ENCODE peak calls at places on chromosomes 2 and 18, in five cellular contexts. J is NCI-H524 treated with DMSO at 0.1 percent for 48 hours, H is immature natural killer cell, A is frontal cortex, V is kidney epithelial cell. L is an unnamed sample.

GRCh38 chr2:191209346-191209745 is 35.9 kb upstream of the MYO1B start:
- DNase-seq in J (no peak), V (no peak), A (no peak), H (no peak), L (no peak)

GRCh38 chr2:186780701-186781316 is 68.2 kb downstream of the ZSWIM2 start:
- DNase-seq in J (no peak), V (no peak), A (peak), H (no peak), L (peak)

GRCh38 chr2:71930073-71930681 is 217.5 kb downstream of the CYP26B1 start:
- DNase-seq in J (no peak), H (no peak), V (no peak), A (no peak), L (peak)

GRCh38 chr2:187544371-187545080 is 9.7 kb downstream of the TFPI start:
- DNase-seq in J (no peak), H (no peak), A (no peak), V (no peak), L (no peak)

GRCh38 chr2:100264651-100265050 is 57.6 kb downstream of the LONRF2 start:
- DNase-seq in J (no peak), A (no peak), V (no peak), H (no peak), L (no peak)

GRCh38 chr2:157587576-157587975 is 41.1 kb downstream of the ACVR1C start:
- DNase-seq in V (no peak), H (no peak), J (no peak), A (no peak), L (peak)

GRCh38 chr2:240966906-240967680 is 31.3 kb upstream of the SNED1 start:
- DNase-seq in H (no peak), A (no peak), J (no peak), V (no peak), L (no peak)

GRCh38 chr2:201959626-201960025 is 74.0 kb upstream of the FZD7 start:
- DNase-seq in J (peak), H (no peak), A (no peak), V (no peak), L (no peak)

GRCh38 chr2:42562474-42563144 is 5.8 kb upstream of the MTA3 start:
- DNase-seq in V (no peak), A (no peak), J (no peak), H (no peak), L (no peak)

GRCh38 chr18:10524507-10525425 is 1.1 kb upstream of the NAPG start:
- DNase-seq in H (no peak), V (peak), A (no peak), J (no peak), L (peak)

GRCh38 chr2:169108098-169108884 is 38.9 kb downstream of the DHRS9 start:
- DNase-seq in A (no peak), J (no peak), H (no peak), V (no peak), L (no peak)

GRCh38 chr2:215500466-215500865 is 64.6 kb upstream of the FN1 start:
- DNase-seq in A (no peak), V (no peak), H (no peak), J (no peak), L (no peak)

GRCh38 chr2:29275186-29275585 is 160.0 kb downstream of the CLIP4 start:
- DNase-seq in J (no peak), A (no peak), V (no peak), H (no peak), L (no peak)

GRCh38 chr2:216083464-216084279 is 2.0 kb downstream of the TMEM169 start:
- DNase-seq in H (no peak), V (peak), J (peak), A (no peak), L (peak)

GRCh38 chr18:13568443-13569392 is 157.6 kb downstream of the FAM210A start:
- DNase-seq in V (no peak), A (no peak), J (no peak), H (no peak), L (peak)

GRCh38 chr18:58454406-58455061 is 174.4 kb downstream of the ALPK2 start:
- DNase-seq in V (no peak), J (no peak), H (no peak), A (no peak), L (no peak)

GRCh38 chr2:122683018-122683417 is 927.6 kb downstream of the TSN start:
- DNase-seq in J (no peak), V (peak), A (no peak), H (no peak), L (no peak)

GRCh38 chr2:132374551-132374950 is 42.1 kb upstream of the GPR39 start:
- DNase-seq in H (no peak), V (no peak), A (no peak), J (no peak), L (peak)

GRCh38 chr2:186979439-186980116 is 130.6 kb upstream of the ZSWIM2 start:
- DNase-seq in H (no peak), A (no peak), V (no peak), J (no peak), L (no peak)

GRCh38 chr2:52904511-52904910 is 863.1 kb upstream of the CHAC2 start:
- DNase-seq in H (no peak), A (no peak), V (no peak), J (peak), L (no peak)

GRCh38 chr2:223580951-223581350 is 21.2 kb downstream of the SCG2 start:
- DNase-seq in J (no peak), V (no peak), A (peak), H (no peak), L (peak)

GRCh38 chr2:158996378-158996993 is 28.0 kb downstream of the TANC1 start:
- DNase-seq in H (no peak), A (no peak), J (no peak), V (no peak), L (no peak)

GRCh38 chr2:239594772-239595608 is 194.2 kb upstream of the HDAC4 start:
- DNase-seq in H (no peak), J (no peak), V (no peak), A (no peak), L (no peak)

GRCh38 chr2:182473635-182474034 is 46.8 kb upstream of the PDE1A start:
- DNase-seq in A (no peak), J (no peak), H (no peak), V (no peak), L (no peak)

GRCh38 chr2:86785456-86785855 is 5.3 kb downstream of the CD8A start:
- DNase-seq in V (no peak), J (no peak), H (no peak), A (no peak), L (no peak)

GRCh38 chr2:134943540-134943939 is 24.9 kb downstream of the CCNT2 start:
- DNase-seq in J (no peak), V (no peak), H (no peak), A (no peak), L (no peak)

GRCh38 chr18:23992119-23992940 is 22.2 kb upstream of the TTC39C start:
- DNase-seq in J (no peak), H (peak), V (peak), A (no peak), L (no peak)

GRCh38 chr2:63888490-63889402 is 47.0 kb downstream of the UGP2 start:
- DNase-seq in A (peak), H (no peak), V (peak), J (no peak), L (peak)

GRCh38 chr2:205130111-205130829 is 552.0 kb upstream of the NRP2 start:
- DNase-seq in A (no peak), J (no peak), V (no peak), H (no peak), L (no peak)

GRCh38 chr2:17791121-17791902 is 24.9 kb upstream of the MSGN1 start:
- DNase-seq in J (peak), V (no peak), H (no peak), A (no peak), L (peak)

GRCh38 chr18:12376718-12377555 is at the start of gene AFG3L2:
- DNase-seq in J (peak), A (peak), V (no peak), H (peak), L (peak)

GRCh38 chr2:158191569-158191968 is 89.9 kb downstream of the UPP2 start:
- DNase-seq in A (no peak), H (no peak), V (no peak), J (no peak), L (no peak)

L was measured in fibroblast of mammary gland.